ENCODE peak calls at places on chromosome 3, in seven cellular contexts. V is hippocampal formation; P is CD8-positive, alpha-beta T cell; K is activated naive CD8-positive, alpha-beta T cell treated with anti-CD3 and anti-CD28 coated beads, Interleukin-2, amount 10 ng/mL, durations not matched to agents 7 days and 5 days; J is NCI-H1092; O is T-cell; C is NCI-H748 treated with DMSO at 0.1 percent for 48 hours. W is an unnamed sample.
A peak's percentile ranks its signal among the peaks of the same experiment; 100 is the strongest.

GRCh38 chr3:127629462-127630403 is 748 bp downstream of the PODXL2 start:
- DNase-seq in K (no peak), C (no peak), V (no peak), J (no peak), P (peak; percentile 42), O (peak; percentile 26), W (no peak)

GRCh38 chr3:27079427-27080105 is 289.6 kb downstream of the NEK10 start:
- DNase-seq in J (no peak), O (no peak), C (no peak), V (no peak), P (no peak), K (no peak), W (no peak)

GRCh38 chr3:105906834-105907233 is 38.0 kb upstream of the CBLB start:
- DNase-seq in V (no peak), J (no peak), C (no peak), O (no peak), P (no peak), K (no peak), W (no peak)

GRCh38 chr3:88623709-88624108 is 473.9 kb downstream of the C3orf38 start:
- DNase-seq in V (no peak), K (no peak), J (no peak), P (no peak), C (no peak), O (no peak), W (no peak)

GRCh38 chr3:144109944-144110343 is 138.3 kb downstream of the DIPK2A start:
- DNase-seq in K (no peak), P (no peak), J (no peak), C (no peak), V (no peak), O (no peak), W (no peak)

GRCh38 chr3:66297260-66297863 is 76.6 kb downstream of the SLC25A26 start:
- DNase-seq in O (no peak), P (no peak), K (no peak), V (no peak), C (no peak), J (no peak), W (no peak)

GRCh38 chr3:165254812-165255211 is 58.6 kb upstream of the SLITRK3 start:
- DNase-seq in P (no peak), K (no peak), V (peak; percentile 14), C (peak; percentile 51), O (no peak), J (no peak), W (no peak)

GRCh38 chr3:185317674-185318073 is 45.3 kb upstream of the MAP3K13 start:
- DNase-seq in P (no peak), C (no peak), J (no peak), K (no peak), V (no peak), O (no peak), W (no peak)

GRCh38 chr3:141386611-141387110 is 18.4 kb downstream of the ZBTB38 start:
- DNase-seq in O (no peak), K (no peak), C (peak; percentile 15), J (peak; percentile 73), P (no peak), V (peak; percentile 89), W (no peak)

GRCh38 chr3:179272385-179272784 is 21.5 kb upstream of the KCNMB3 start:
- DNase-seq in K (no peak), V (no peak), P (no peak), J (no peak), O (no peak), C (no peak), W (no peak)

GRCh38 chr3:99499235-99499798 is 139.1 kb upstream of the COL8A1 start:
- DNase-seq in K (no peak), J (no peak), O (no peak), P (no peak), C (no peak), V (peak; percentile 20), W (no peak)

GRCh38 chr3:44323341-44323955 is 15.1 kb upstream of the TCAIM start:
- DNase-seq in C (peak; percentile 48), P (peak; percentile 62), K (no peak), J (peak; percentile 38), O (peak; percentile 14), V (peak; percentile 73), W (peak; percentile 16)

GRCh38 chr3:42655980-42656679 is 2.6 kb downstream of the ZBTB47 start:
- DNase-seq in O (no peak), J (no peak), K (no peak), C (no peak), V (no peak), P (no peak), W (no peak)

W was measured in activated T-helper 2 cell treated with anti-CD3 and anti-CD28 coated beads, Interferon-gamma antibody, Interleukin-2, Interleukin-4, amounts not matched to agents 10 μg/mL and 5 μg/mL and 100 μg/mL, durations not matched to agents 14 hours and 24 hours and 36 hours.